ENCODE peak calls at places on chromosome 2, in five cellular contexts. U is epithelial cell of esophagus, O is AG04450, R is caudate nucleus, H is occipital lobe. Z is an unnamed sample.

GRCh38 chr2:17863539-17863938 is 14.9 kb upstream of the KCNS3 start:
- DNase-seq in H (no peak), O (no peak), R (no peak), U (no peak), Z (no peak)

GRCh38 chr2:42493885-42494433 is at the start of gene KCNG3:
- DNase-seq in O (no peak), U (peak), H (peak), R (peak), Z (no peak)

GRCh38 chr2:10285191-10285577 is 17.5 kb upstream of the HPCAL1 start:
- DNase-seq in O (no peak), R (no peak), H (no peak), U (no peak), Z (no peak)

GRCh38 chr2:187964742-187965141 is 326.9 kb upstream of the GULP1 start:
- DNase-seq in H (no peak), O (no peak), R (no peak), U (peak), Z (no peak)

GRCh38 chr2:45283764-45284620 is 274.7 kb upstream of the SIX2 start:
- DNase-seq in R (no peak), H (no peak), U (peak), O (no peak), Z (peak)

GRCh38 chr2:85255813-85256581 is 71.8 kb downstream of the TGOLN2 start:
- DNase-seq in U (peak), R (no peak), H (no peak), O (peak), Z (no peak)

GRCh38 chr2:105224444-105224843 is 17.1 kb upstream of the GPR45 start:
- DNase-seq in U (no peak), R (no peak), H (no peak), O (no peak), Z (no peak)

GRCh38 chr2:68741238-68741637 is 6.6 kb downstream of the ARHGAP25 start:
- DNase-seq in R (no peak), O (no peak), H (no peak), U (peak), Z (no peak)

GRCh38 chr2:136215449-136215848 is 97.5 kb upstream of the CXCR4 start:
- DNase-seq in O (no peak), H (no peak), R (no peak), U (no peak), Z (no peak)